ENCODE peak calls at places on chromosomes 12 and 14, in seven cellular contexts. A, E, N, G, I, V and Z are unnamed samples. For H3K4me1, the result is how much of the 10 kb centered on the place peaks cover.

GRCh38 chr12:29970501-29970900 is 186.8 kb upstream of the TMTC1 start:
- DNase-seq in V (no peak), N (no peak), G (no peak), E (no peak), A (no peak), I (no peak), Z (no peak)

GRCh38 chr14:22505751-22506710 is 83.0 kb downstream of the DAD1 start:
- DNase-seq in E (no peak), I (no peak), G (no peak), N (no peak), A (no peak), V (no peak), Z (peak)

GRCh38 chr14:32724864-32725550 is 213.7 kb upstream of the NPAS3 start:
- DNase-seq in A (no peak), G (peak), I (no peak), E (no peak), N (peak), V (no peak), Z (no peak)

GRCh38 chr12:64691793-64692583 is 67.2 kb downstream of the GNS start:
- DNase-seq in V (no peak), E (no peak), I (no peak), G (no peak), N (peak), A (no peak), Z (no peak)

GRCh38 chr12:78645956-78646355 is 218.6 kb upstream of the SYT1 start:
- DNase-seq in I (no peak), N (peak), E (no peak), G (no peak), V (no peak), A (no peak), Z (no peak)

GRCh38 chr12:52358575-52359350 is 8.5 kb downstream of the KRT85 start:
- DNase-seq in G (no peak), A (no peak), I (no peak), E (peak), N (no peak), V (no peak), Z (no peak)

GRCh38 chr12:124727244-124727673 is 136.4 kb downstream of the SCARB1 start:
- DNase-seq in I (peak), G (no peak), A (peak), E (no peak), N (no peak), V (peak), Z (peak)

GRCh38 chr14:51533160-51533559 is 118.5 kb upstream of the FRMD6 start:
- DNase-seq in V (no peak), E (no peak), I (no peak), A (no peak), G (no peak), N (peak), Z (no peak)

GRCh38 chr14:78446807-78447206 is 276.6 kb downstream of the NRXN3 start:
- DNase-seq in I (no peak), G (peak), V (no peak), N (no peak), E (no peak), A (no peak), Z (no peak)

GRCh38 chr12:38904932-38905479 is 385 bp downstream of the CPNE8 start:
- DNase-seq in E (peak), A (peak), N (no peak), I (peak), V (peak), G (peak), Z (peak)

GRCh38 chr14:55701638-55702037 is 121.6 kb downstream of the KTN1 start:
- DNase-seq in A (no peak), G (no peak), N (peak), V (no peak), E (no peak), I (no peak), Z (no peak)

GRCh38 chr12:32768518-32768917 is 12.8 kb upstream of the YARS2 start:
- DNase-seq in E (no peak), A (no peak), I (no peak), N (no peak), V (no peak), G (no peak), Z (peak)

GRCh38 chr12:23169012-23170003 is 544.3 kb downstream of the ETNK1 start:
- DNase-seq in N (no peak), E (no peak), I (no peak), V (no peak), A (no peak), G (no peak), Z (no peak)

GRCh38 chr12:108729612-108730336 is 1.5 kb downstream of the CORO1C start:
- DNase-seq in G (peak), I (no peak), E (no peak), A (no peak), V (no peak), N (no peak), Z (peak)

GRCh38 chr12:121712462-121713256 is at the start of gene TMEM120B:
- DNase-seq in E (peak), V (peak), I (peak), G (peak), A (peak), N (peak), Z (peak)

GRCh38 chr12:25997401-25997973 is 39.0 kb downstream of the RASSF8 start:
- DNase-seq in N (peak), A (no peak), I (no peak), G (no peak), V (no peak), E (no peak), Z (no peak)

GRCh38 chr12:124605869-124606774 is 38.7 kb upstream of the NCOR2 start:
- DNase-seq in V (no peak), A (no peak), G (no peak), I (no peak), N (no peak), E (no peak), Z (peak)

GRCh38 chr14:37598973-37599526 is 3.6 kb downstream of the TTC6 start:
- DNase-seq in N (no peak), V (no peak), A (no peak), E (no peak), G (no peak), I (no peak), Z (no peak)

GRCh38 chr14:71142375-71143038 is 235.2 kb downstream of the PCNX1 start:
- DNase-seq in G (no peak), A (no peak), E (no peak), I (no peak), N (peak), V (no peak), Z (peak)

GRCh38 chr12:19018302-19018980 is 111.1 kb upstream of the PLEKHA5 start:
- DNase-seq in V (no peak), N (peak), G (no peak), A (no peak), E (no peak), I (no peak), Z (no peak)

GRCh38 chr14:105315211-105315721 is 718 bp downstream of the PACS2 start:
- DNase-seq in N (no peak), A (peak), G (peak), V (peak), I (peak), E (peak), Z (peak)

GRCh38 chr14:39673141-39674133 is 241.2 kb upstream of the FBXO33 start:
- DNase-seq in E (no peak), A (no peak), G (no peak), N (no peak), V (no peak), I (no peak), Z (no peak)

GRCh38 chr12:27332407-27333310 is at the start of gene BMAL2:
- DNase-seq in I (no peak), G (peak), A (peak), N (peak), V (peak), E (no peak), Z (peak)

GRCh38 chr12:72738811-72739210 is 466.6 kb downstream of the TRHDE start:
- DNase-seq in V (no peak), A (no peak), G (no peak), N (no peak), E (no peak), I (no peak), Z (no peak)

GRCh38 chr12:78878447-78878846 is 13.9 kb downstream of the SYT1 start:
- DNase-seq in A (no peak), I (no peak), N (no peak), V (no peak), G (no peak), E (no peak), Z (no peak)

GRCh38 chr12:9813821-9814798 is 13.2 kb upstream of the KLRF1 start:
- DNase-seq in I (peak), N (peak), G (peak), A (peak), E (peak), V (peak), Z (peak)

GRCh38 chr12:122192441-122192840 is 9.5 kb downstream of the LRRC43 start:
- DNase-seq in V (no peak), E (no peak), N (no peak), I (no peak), A (no peak), G (no peak), Z (no peak)

GRCh38 chr14:95774265-95775160 is 60.6 kb upstream of the TCL1A start:
- DNase-seq in A (peak), G (peak), I (peak), E (no peak), N (peak), V (peak), Z (peak)

GRCh38 chr12:81542621-81543020 is 216.5 kb downstream of the PPFIA2 start:
- DNase-seq in I (no peak), A (no peak), V (no peak), G (no peak), E (no peak), N (no peak), Z (no peak)

GRCh38 chr14:70415788-70416187 is 1.1 kb downstream of the SYNJ2BP start:
- DNase-seq in A (no peak), E (no peak), V (no peak), N (no peak), G (no peak), I (no peak), Z (no peak)

GRCh38 chr12:93740721-93741120 is 63.5 kb downstream of the CRADD start:
- DNase-seq in N (peak), G (no peak), V (no peak), A (no peak), I (no peak), E (no peak), Z (peak)

GRCh38 chr12:121939190-121939589 is 20.8 kb downstream of the CFAP251 start:
- DNase-seq in E (no peak), V (no peak), N (no peak), G (peak), I (no peak), A (no peak), Z (peak)

GRCh38 chr14:39731912-39732311 is 299.7 kb upstream of the FBXO33 start:
- DNase-seq in V (no peak), A (no peak), N (no peak), I (no peak), G (no peak), E (no peak), Z (no peak)

GRCh38 chr12:56833780-56834179 is 70.7 kb downstream of the HSD17B6 start:
- DNase-seq in A (no peak), N (no peak), I (no peak), V (no peak), G (no peak), E (no peak), Z (no peak)

GRCh38 chr12:113214938-113215400 is 6.3 kb upstream of the TPCN1 start:
- DNase-seq in I (no peak), A (peak), E (no peak), N (peak), V (no peak), G (peak), Z (no peak)

GRCh38 chr14:39015360-39015961 is 87.6 kb downstream of the SEC23A start:
- DNase-seq in G (peak), N (peak), I (no peak), V (peak), A (no peak), E (no peak), Z (peak)

GRCh38 chr12:106642991-106643390 is 60.2 kb downstream of the RFX4 start:
- DNase-seq in A (no peak), G (no peak), E (no peak), N (no peak), I (no peak), V (no peak), Z (no peak)

GRCh38 chr14:99231181-99231849 is 40.7 kb downstream of the BCL11B start:
- DNase-seq in A (no peak), N (no peak), V (no peak), E (peak), I (no peak), G (no peak), Z (no peak)
- H3K4me3 ChIP-seq in A (no peak), N (no peak), V (no peak), E (no peak), I (no peak), G (no peak), Z (no peak)

DNA sequence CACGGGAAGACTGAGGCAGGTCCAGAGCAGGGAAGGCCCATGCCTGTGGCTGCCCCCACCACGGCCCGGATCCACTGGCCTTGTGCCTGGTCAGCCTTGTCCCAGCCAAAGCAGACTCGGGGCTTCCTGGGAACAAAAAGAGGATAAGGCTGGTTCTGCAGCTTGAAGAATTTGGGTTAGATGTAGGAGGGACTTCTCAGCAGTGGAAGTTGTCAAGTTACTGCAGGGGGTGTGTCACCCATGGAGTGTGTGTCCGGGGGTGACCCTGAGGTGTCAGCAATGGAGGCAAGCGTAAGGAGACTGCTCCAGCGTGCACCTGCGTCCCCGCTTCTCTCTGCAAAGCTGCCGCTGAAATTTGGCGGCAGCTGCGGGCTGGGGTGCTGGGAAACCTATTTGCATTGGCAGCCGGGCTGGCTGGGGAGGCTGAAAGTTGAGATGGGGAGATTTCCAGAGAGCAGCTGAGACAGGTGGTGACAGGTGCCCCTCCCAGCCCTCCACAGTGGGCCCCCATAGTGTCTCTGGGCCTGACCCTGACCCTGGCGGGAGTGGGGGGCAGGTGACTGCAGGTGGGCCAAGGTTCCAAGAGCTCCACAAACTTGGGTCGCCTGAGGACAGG is 12.5 kb upstream of the TNFAIP2 start:
- DNase-seq in V (no peak), E (no peak), G (no peak), I (peak), A (no peak), N (peak), Z (no peak)
- H3K4me1 ChIP-seq in V (under half), E (under half), G (under half), I (under half), A (under half), N (under half), Z (under half)

GRCh38 chr14:69190191-69190590 is 1.1 kb upstream of the EXD2 start:
- DNase-seq in V (no peak), I (no peak), E (no peak), A (no peak), G (no peak), N (no peak), Z (no peak)
- H3K4me3 ChIP-seq in V (no peak), I (no peak), E (no peak), A (no peak), G (no peak), N (no peak), Z (no peak)

GRCh38 chr12:50545783-50546182 is 41.0 kb downstream of the DIP2B start:
- DNase-seq in V (no peak), I (no peak), G (no peak), E (no peak), N (no peak), A (no peak), Z (peak)
- H3K4me1 ChIP-seq in V (half or more), I (under half), G (under half), E (under half), N (under half), A (under half), Z (under half)

GRCh38 chr12:12506541-12506940 is 56.1 kb downstream of the DUSP16 start:
- DNase-seq in A (no peak), E (no peak), G (peak), N (peak), I (no peak), V (no peak), Z (no peak)
- H3K4me3 ChIP-seq in A (no peak), E (no peak), G (peak), N (peak), I (no peak), V (no peak), Z (no peak)